ENCODE peak calls at places on chromosomes 2 and 18, in ten cellular contexts. B is CMK; G is naive thymus-derived CD4-positive, alpha-beta T cell; L is lower lobe of right lung; T is sciatic nerve; E is left ventricle myocardium inferior; X is B cell; D is activated naive CD8-positive, alpha-beta T cell treated with anti-CD3 and anti-CD28 coated beads, Interleukin-2, amount 50 U/mL, for 24 hours; I is T-helper 2 cell; Z is iPS-NIHi11. O is an unnamed sample.

GRCh38 chr18:68121826-68122225 is 593.1 kb downstream of the TMX3 start:
- DNase-seq in E (no peak), I (no peak), B (no peak), Z (no peak), X (no peak), T (no peak), G (no peak), L (no peak), D (no peak), O (no peak)

GRCh38 chr2:61770746-61771145 is 83.1 kb downstream of the FAM161A start:
- DNase-seq in L (no peak), Z (no peak), I (no peak), D (no peak), X (no peak), B (no peak), T (no peak), E (no peak), G (no peak), O (no peak)

GRCh38 chr2:206915136-206915535 is 24.2 kb upstream of the CPO start:
- DNase-seq in L (no peak), G (no peak), I (no peak), E (no peak), X (no peak), Z (no peak), B (peak), T (no peak), D (no peak), O (no peak)

GRCh38 chr2:107007927-107008326 is 122.0 kb upstream of the ST6GAL2 start:
- DNase-seq in D (no peak), X (no peak), Z (no peak), L (no peak), G (no peak), I (no peak), T (no peak), E (no peak), B (no peak), O (no peak)

GRCh38 chr18:26268454-26268853 is 42.2 kb downstream of the TAF4B start:
- DNase-seq in Z (no peak), B (no peak), G (no peak), E (no peak), X (no peak), D (no peak), L (no peak), I (no peak), T (no peak), O (no peak)

GRCh38 chr2:145018502-145018901 is 498.6 kb upstream of the ZEB2 start:
- DNase-seq in B (no peak), X (no peak), Z (no peak), I (no peak), G (no peak), E (no peak), T (no peak), D (no peak), L (no peak), O (no peak)

GRCh38 chr2:237327191-237327590 is 86.8 kb downstream of the COL6A3 start:
- DNase-seq in I (no peak), G (no peak), L (no peak), D (no peak), E (no peak), Z (no peak), T (no peak), B (no peak), X (no peak), O (no peak)

GRCh38 chr2:230328155-230328458 is 1.1 kb downstream of the SP140L start:
- DNase-seq in T (no peak), X (no peak), B (no peak), G (no peak), L (no peak), I (no peak), D (no peak), Z (no peak), E (no peak), O (no peak)

GRCh38 chr2:66323496-66323895 is 111.4 kb upstream of the MEIS1 start:
- DNase-seq in E (no peak), I (no peak), X (no peak), L (no peak), T (no peak), Z (no peak), D (no peak), B (no peak), G (no peak), O (no peak)

O was measured in stimulated activated effector memory CD8-positive, alpha-beta T cell treated with anti-CD3 and anti-CD28 coated beads, Interleukin-12 subunit alpha, Interleukin-12 subunit beta, amount 100 ng/mL, for 72 hours.